ENCODE peak calls at places on chromosomes 16 and 17, in six cellular contexts. I, W, R, B, N and V are unnamed samples.

GRCh38 chr16:85839681-85840240 is 40.3 kb downstream of the COX4I1 start:
- DNase-seq in I (no peak), W (no peak), R (no peak), B (no peak), N (no peak), V (no peak)

GRCh38 chr16:4660454-4661007 is 32.8 kb upstream of the NUDT16L1 start:
- DNase-seq in I (peak; percentile 60), W (no peak), R (no peak), B (no peak), N (no peak), V (no peak)

GRCh38 chr17:2940352-2940751 is 123.1 kb downstream of the OR1D5 start:
- DNase-seq in I (no peak), W (no peak), R (no peak), B (no peak), N (no peak), V (peak; percentile 72)

GRCh38 chr17:4623249-4623648 is 18.2 kb downstream of the ALOX15 start:
- DNase-seq in I (peak; percentile 71), W (no peak), R (peak; percentile 25), B (no peak), N (no peak), V (no peak)

GRCh38 chr17:17628388-17629008 is 37.0 kb upstream of the PEMT start:
- DNase-seq in I (no peak), W (no peak), R (no peak), B (no peak), N (peak; percentile 34), V (no peak)

GRCh38 chr17:5049314-5049819 is 14.1 kb upstream of the SLC52A1 start:
- DNase-seq in I (no peak), W (no peak), R (no peak), B (no peak), N (no peak), V (no peak)

GRCh38 chr17:63834431-63835166 is 7.1 kb upstream of the FTSJ3 start:
- DNase-seq in I (peak; percentile 85), W (peak; percentile 48), R (peak; percentile 89), B (peak; percentile 54), N (peak; percentile 96), V (peak; percentile 92)

GRCh38 chr16:59854846-59855439 is 1120.8 kb upstream of the GOT2 start:
- DNase-seq in I (no peak), W (no peak), R (no peak), B (no peak), N (no peak), V (no peak)

GRCh38 chr17:3800362-3801042 is 486 bp downstream of the ITGAE start:
- DNase-seq in I (no peak), W (no peak), R (no peak), B (no peak), N (no peak), V (no peak)

GRCh38 chr17:29138991-29139682 is 41.1 kb downstream of the MYO18A start:
- DNase-seq in I (no peak), W (no peak), R (no peak), B (no peak), N (no peak), V (no peak)

GRCh38 chr17:13410874-13411273 is 190.9 kb downstream of the HS3ST3A1 start:
- DNase-seq in I (peak; percentile 44), W (no peak), R (no peak), B (no peak), N (no peak), V (no peak)

GRCh38 chr17:6279659-6280058 is 155.3 kb downstream of the AIPL1 start:
- DNase-seq in I (no peak), W (no peak), R (no peak), B (peak; percentile 49), N (peak; percentile 43), V (peak; percentile 94)

GRCh38 chr16:29975811-29976511 is 2.3 kb downstream of the TAOK2 start:
- DNase-seq in I (no peak), W (no peak), R (no peak), B (no peak), N (peak; percentile 25), V (no peak)

GRCh38 chr17:50558091-50558490 is 2.4 kb upstream of the CACNA1G start:
- DNase-seq in I (no peak), W (no peak), R (no peak), B (no peak), N (no peak), V (no peak)

GRCh38 chr16:65782537-65783290 is 583.8 kb upstream of the CDH5 start:
- DNase-seq in I (peak; percentile 55), W (no peak), R (peak; percentile 48), B (no peak), N (no peak), V (no peak)

GRCh38 chr17:47694818-47695663 is 1.1 kb downstream of the TBKBP1 start:
- DNase-seq in I (peak; percentile 49), W (no peak), R (peak; percentile 65), B (no peak), N (peak; percentile 12), V (peak; percentile 71)

GRCh38 chr16:28830531-28830930 is 7.7 kb downstream of the ATXN2L start:
- DNase-seq in I (no peak), W (no peak), R (no peak), B (no peak), N (no peak), V (no peak)

GRCh38 chr17:55546481-55546880 is 35.2 kb upstream of the SMIM36 start:
- DNase-seq in I (no peak), W (no peak), R (no peak), B (no peak), N (no peak), V (no peak)
- H2AFZ ChIP-seq in I (no peak overlapping the region), W (no peak overlapping the region), R (no peak overlapping the region), B (no peak overlapping the region), N (no peak overlapping the region), V (no peak overlapping the region)

GRCh38 chr16:35185366-35186044 is 1726.1 kb downstream of the TP53TG3F start:
- DNase-seq in I (no peak), W (no peak), R (no peak), B (no peak), N (no peak), V (no peak)
- H3K23ac ChIP-seq in I (no peak overlapping the region), W (no peak overlapping the region), R (no peak overlapping the region), B (no peak overlapping the region), N (no peak overlapping the region), V (no peak overlapping the region)

DNA sequence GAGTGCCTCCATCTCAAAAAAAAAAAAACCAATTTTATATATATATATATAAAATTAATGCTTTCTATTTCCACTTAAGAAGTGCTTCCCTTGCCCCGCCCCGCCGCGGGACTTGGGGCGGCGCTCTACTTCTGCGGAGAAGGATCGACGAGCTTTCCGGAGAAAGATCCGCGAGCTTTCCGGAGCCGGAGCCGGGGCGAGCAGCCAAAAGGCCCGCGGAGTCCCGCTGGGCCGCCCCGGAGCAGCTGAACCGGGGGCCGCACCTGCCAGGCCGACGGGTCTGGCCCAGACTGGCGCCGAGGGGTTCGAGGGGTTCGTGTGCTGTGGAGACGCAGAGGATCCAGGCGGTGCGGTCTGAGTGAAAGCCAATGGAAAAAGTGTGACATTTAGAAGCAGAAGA is 50.7 kb downstream of the TBC1D26 start:
- DNase-seq in I (no peak), W (no peak), R (no peak), B (no peak), N (peak; percentile 15), V (no peak)
- H2AFZ ChIP-seq in I (peak overlapping the region; percentile 47), W (no peak overlapping the region), R (no peak overlapping the region), B (no peak overlapping the region), N (no peak overlapping the region), V (no peak overlapping the region)

DNA sequence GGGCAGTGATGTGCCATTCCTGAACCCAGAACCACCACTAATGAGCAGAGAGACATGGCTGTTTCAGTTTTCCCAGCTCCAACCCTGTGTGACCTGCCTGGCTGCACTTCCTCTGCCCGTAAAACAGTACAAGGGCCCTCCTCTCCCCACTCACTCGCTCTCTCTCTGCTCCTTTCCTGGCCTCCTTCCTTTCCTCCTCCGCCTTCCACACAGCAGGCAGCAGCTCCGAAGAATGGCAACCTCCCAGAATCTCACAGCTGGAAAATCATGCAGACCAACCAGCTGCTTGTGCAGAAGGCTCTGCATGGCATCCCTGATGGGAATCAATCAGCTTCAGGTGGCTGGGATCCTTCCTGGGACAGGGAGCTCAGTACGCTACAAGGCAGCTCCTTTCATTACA is 27.3 kb downstream of the TMEM132E start:
- DNase-seq in I (no peak), W (no peak), R (no peak), B (no peak), N (no peak), V (peak; percentile 62)
- H3K23ac ChIP-seq in I (no peak overlapping the region), W (no peak overlapping the region), R (no peak overlapping the region), B (no peak overlapping the region), N (no peak overlapping the region), V (no peak overlapping the region)

DNA sequence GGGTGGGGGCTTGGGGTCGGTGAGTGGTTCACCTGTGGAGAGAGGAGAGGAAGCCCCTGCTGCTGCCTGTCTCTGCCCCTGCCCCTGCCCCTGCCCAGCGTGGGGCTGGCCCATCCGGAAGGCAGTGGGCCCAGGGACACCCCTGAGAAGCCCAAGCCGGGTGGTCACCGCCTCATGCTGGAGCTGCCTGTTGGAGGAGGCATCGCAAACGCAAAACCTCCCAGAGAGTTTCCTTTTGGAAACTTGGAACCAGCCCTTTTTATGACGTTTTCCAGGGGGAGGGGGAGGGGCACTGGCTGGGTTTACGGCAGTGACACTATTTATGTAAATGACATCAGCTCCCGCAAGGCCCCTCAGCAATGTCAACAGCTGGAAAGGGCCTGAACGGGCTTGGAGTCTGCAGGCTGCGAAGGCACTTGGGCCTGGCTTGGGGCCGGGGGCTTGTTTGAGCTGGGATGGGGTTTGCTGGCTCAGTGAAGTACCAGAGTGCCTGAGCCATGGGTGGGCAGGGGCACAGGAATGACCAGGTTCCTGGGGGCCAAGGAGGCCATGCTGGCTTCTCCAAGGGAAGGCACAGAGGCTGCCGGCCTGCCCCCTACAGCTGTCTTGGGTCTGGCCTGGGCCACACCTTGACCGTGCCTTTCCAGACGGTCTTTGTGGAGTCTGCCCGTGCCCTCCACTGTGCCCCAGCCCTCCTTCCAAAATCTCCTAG is 219.5 kb downstream of the NTN1 start:
- DNase-seq in I (peak; percentile 54), W (no peak), R (peak; percentile 91), B (peak; percentile 25), N (peak; percentile 60), V (peak; percentile 86)
- H2AFZ ChIP-seq in I (peak overlapping the region; percentile 86), W (peak overlapping the region; percentile 23), R (no peak overlapping the region), B (no peak overlapping the region), N (no peak overlapping the region), V (no peak overlapping the region)